ENCODE peak calls at places on chromosomes 6 and 20, in five cellular contexts. O is thyroid gland; L is astrocyte; V is CD8-positive, alpha-beta memory T cell; N is H1. W is an unnamed sample.

GRCh38 chr6:36339156-36339555 is 2.5 kb upstream of the BNIP5 start:
- DNase-seq in V (no peak), O (no peak), L (no peak), N (no peak), W (no peak)

GRCh38 chr20:49699200-49699992 is 14.3 kb downstream of the B4GALT5 start:
- DNase-seq in V (no peak), N (no peak), O (no peak), L (peak; percentile 81), W (no peak)

GRCh38 chr6:160398674-160399271 is 50.6 kb downstream of the SLC22A3 start:
- DNase-seq in N (no peak), L (peak; percentile 21), O (no peak), V (no peak), W (no peak)

GRCh38 chr6:42100029-42100901 is 42.2 kb downstream of the C6orf132 start:
- DNase-seq in V (no peak), O (no peak), N (no peak), L (peak; percentile 67), W (no peak)

GRCh38 chr20:60474385-60474910 is 516.2 kb downstream of the CDH26 start:
- DNase-seq in O (no peak), N (no peak), V (no peak), L (no peak), W (no peak)

GRCh38 chr6:11363881-11364576 is 131.6 kb upstream of the NEDD9 start:
- DNase-seq in V (no peak), L (no peak), N (no peak), O (no peak), W (no peak)

GRCh38 chr6:151546941-151547659 is 53.3 kb downstream of the CCDC170 start:
- DNase-seq in L (no peak), N (no peak), O (no peak), V (no peak), W (no peak)

GRCh38 chr6:168201383-168201782 is 118.2 kb downstream of the DACT2 start:
- DNase-seq in V (no peak), N (no peak), O (no peak), L (no peak), W (no peak)

GRCh38 chr6:21996425-21997207 is 300.2 kb downstream of the PRL start:
- DNase-seq in N (no peak), L (peak; percentile 62), O (no peak), V (no peak), W (no peak)

GRCh38 chr6:137399949-137400443 is 94.2 kb downstream of the OLIG3 start:
- DNase-seq in O (no peak), V (no peak), N (no peak), L (no peak), W (no peak)

GRCh38 chr20:5090191-5090590 is 29.6 kb downstream of the PCNA start:
- DNase-seq in L (no peak), N (no peak), V (no peak), O (no peak), W (no peak)

GRCh38 chr6:117817992-117818391 is 89.1 kb upstream of the SLC35F1 start:
- DNase-seq in L (no peak), V (no peak), O (no peak), N (no peak), W (no peak)

GRCh38 chr6:117265425-117266266 is at the start of gene VGLL2:
- DNase-seq in L (peak; percentile 25), V (no peak), O (peak; percentile 25), N (peak; percentile 79), W (peak; percentile 68)

GRCh38 chr20:47489448-47489872 is 12.2 kb upstream of the NCOA3 start:
- DNase-seq in N (no peak), L (no peak), V (peak; percentile 76), O (no peak), W (no peak)

GRCh38 chr6:140609956-140610355 is 1235.5 kb upstream of the CITED2 start:
- DNase-seq in O (peak; percentile 10), V (no peak), N (no peak), L (no peak), W (no peak)

GRCh38 chr6:16450821-16451220 is 212.4 kb downstream of the GMPR start:
- DNase-seq in N (no peak), V (no peak), O (no peak), L (peak; percentile 61), W (no peak)

GRCh38 chr20:39019805-39020325 is 57.7 kb downstream of the DHX35 start:
- DNase-seq in L (no peak), V (no peak), O (no peak), N (no peak), W (no peak)

GRCh38 chr6:169960891-169961611 is 209.6 kb downstream of the ERMARD start:
- DNase-seq in N (peak; percentile 44), L (no peak), V (peak; percentile 18), O (no peak), W (no peak)

GRCh38 chr6:52650946-52651345 is 20.0 kb upstream of the TMEM14A start:
- DNase-seq in O (no peak), L (no peak), N (no peak), V (no peak), W (peak; percentile 70)

GRCh38 chr6:13159295-13159694 is 169.0 kb downstream of the TBC1D7 start:
- DNase-seq in V (no peak), L (no peak), O (no peak), N (no peak), W (no peak)

GRCh38 chr6:30972816-30973215 is 10.7 kb upstream of the MUC21 start:
- DNase-seq in V (no peak), O (no peak), N (no peak), L (no peak), W (no peak)

GRCh38 chr6:30683980-30684338 is 2.5 kb downstream of the PPP1R18 start:
- DNase-seq in O (no peak), N (no peak), L (no peak), V (no peak), W (no peak)

GRCh38 chr20:3813758-3814581 is 6.4 kb upstream of the AP5S1 start:
- DNase-seq in O (peak; percentile 63), N (no peak), V (peak; percentile 72), L (no peak), W (no peak)

GRCh38 chr6:134750669-134751068 is 199.2 kb downstream of the ALDH8A1 start:
- DNase-seq in O (no peak), L (peak; percentile 50), N (no peak), V (no peak), W (no peak)

GRCh38 chr6:47044418-47044817 is 2.3 kb upstream of the ADGRF1 start:
- DNase-seq in N (no peak), L (peak; percentile 76), O (no peak), V (no peak), W (no peak)

GRCh38 chr20:31721408-31722332 is 998 bp downstream of the BCL2L1 start:
- DNase-seq in O (peak; percentile 23), N (no peak), V (no peak), L (no peak), W (no peak)

GRCh38 chr6:54194067-54194466 is 82.8 kb downstream of the MLIP start:
- DNase-seq in V (no peak), O (no peak), N (no peak), L (peak; percentile 69), W (no peak)

GRCh38 chr6:21500314-21500713 is 93.2 kb upstream of the SOX4 start:
- DNase-seq in O (no peak), V (no peak), N (no peak), L (peak; percentile 16), W (no peak)

GRCh38 chr6:93751969-93752368 is 332.6 kb upstream of the EPHA7 start:
- DNase-seq in V (no peak), O (no peak), N (no peak), L (peak; percentile 1), W (no peak)

GRCh38 chr6:131292145-131292938 is 157.1 kb downstream of the AKAP7 start:
- DNase-seq in O (peak; percentile 51), N (no peak), L (no peak), V (no peak), W (no peak)

GRCh38 chr20:44856442-44856841 is 29.1 kb upstream of the YWHAB start:
- DNase-seq in N (no peak), V (no peak), O (no peak), L (no peak), W (no peak)

GRCh38 chr20:57195759-57196100 is 70.7 kb downstream of the BMP7 start:
- DNase-seq in N (no peak), L (no peak), V (no peak), O (no peak), W (no peak)

GRCh38 chr20:61595216-61595615 is 343.2 kb downstream of the CDH4 start:
- DNase-seq in V (no peak), L (no peak), O (no peak), N (no peak), W (no peak)
- H3K9me3 ChIP-seq in V (no peaks in the 10 kb centered on the region), L (peaks cover 21% of the 10 kb centered on the region), O (no peaks in the 10 kb centered on the region), N (peaks cover 12% of the 10 kb centered on the region), W (peaks cover 6% of the 10 kb centered on the region)

GRCh38 chr6:144346719-144347446 is 61.7 kb downstream of the UTRN start:
- DNase-seq in L (peak; percentile 82), N (no peak), V (no peak), O (no peak), W (peak; percentile 62)
- H3K4me3 ChIP-seq in L (peak overlapping the region; percentile 13), N (no peak overlapping the region), V (peak overlapping the region; percentile 15), O (no peak overlapping the region), W (no peak overlapping the region)

GRCh38 chr6:165071906-165072305 is 237.5 kb downstream of the C6orf118 start:
- DNase-seq in V (no peak), L (no peak), N (no peak), O (no peak), W (no peak)
- H3K9me3 ChIP-seq in V (no peaks in the 10 kb centered on the region), L (no peaks in the 10 kb centered on the region), N (no peaks in the 10 kb centered on the region), O (no peaks in the 10 kb centered on the region), W (no peaks in the 10 kb centered on the region)

DNA sequence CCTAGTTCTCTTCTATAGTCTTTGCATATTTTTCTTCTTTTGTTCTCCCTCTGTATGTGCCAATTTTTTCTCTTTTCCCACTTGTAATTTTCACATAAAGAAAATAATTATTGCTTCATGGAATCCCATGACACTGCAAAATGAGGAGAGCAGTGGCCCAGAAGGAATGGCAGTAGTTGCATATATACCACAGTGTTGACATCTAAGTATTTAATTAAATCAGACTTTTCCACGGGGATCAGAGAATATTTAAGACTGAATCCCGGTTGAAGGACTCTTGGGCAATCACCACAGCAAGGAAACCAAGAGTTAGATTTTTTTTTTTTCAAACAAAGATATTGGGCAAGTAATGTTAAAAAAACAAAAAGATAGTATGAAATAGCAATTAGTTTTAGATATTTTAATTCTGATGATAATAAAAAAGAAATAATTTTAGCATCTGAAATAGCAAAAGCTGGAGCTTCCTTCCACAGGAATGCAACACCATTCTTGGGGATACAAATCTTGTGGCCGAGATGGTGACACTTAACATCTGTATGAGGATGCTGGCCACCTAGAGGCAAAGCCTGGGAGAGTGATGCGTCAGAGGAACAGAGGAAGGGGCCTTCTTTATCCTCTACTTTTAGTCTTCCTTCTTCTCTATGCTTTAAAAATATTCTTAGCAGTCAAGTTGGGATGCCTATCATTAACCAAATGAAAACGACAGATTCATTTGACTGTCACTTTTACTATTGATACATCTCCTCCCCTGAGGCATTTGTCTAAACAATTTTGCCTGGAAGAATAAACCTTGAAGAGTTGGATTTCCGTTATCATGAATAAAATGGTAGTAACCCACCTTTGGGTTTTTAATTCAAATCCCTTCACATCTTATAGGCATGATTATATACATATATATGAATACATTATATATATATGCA is 356.2 kb downstream of the GJA1 start:
- DNase-seq in L (no peak), N (no peak), O (no peak), V (no peak), W (no peak)
- H3K4me3 ChIP-seq in L (no peak overlapping the region), N (no peak overlapping the region), O (no peak overlapping the region), V (no peak overlapping the region), W (no peak overlapping the region)